ENCODE peak calls at places on chromosomes 13 and 19, in six cellular contexts. One of them, this sample, is unnamed.

GRCh38 chr13:84497613-84498012 is 615.3 kb upstream of the SLITRK1 start:
- DNase-seq in GM23248: no peak
- DNase-seq in choroid plexus epithelial cell: no peak
- DNase-seq in brain microvascular endothelial cell: no peak
- DNase-seq in stimulated activated CD4-positive, alpha-beta T cell treated with anti-CD3 and anti-CD28 coated beads, Interleukin-1b, Interleukin-23, amount 100 ng/mL, for 1 hour: no peak
- DNase-seq in A172: no peak
- DNase-seq in this sample: no peak

GRCh38 chr19:29812080-29812880 is 489 bp downstream of the CCNE1 start:
- DNase-seq in choroid plexus epithelial cell: no peak
- DNase-seq in brain microvascular endothelial cell: no peak
- DNase-seq in GM23248: peak
- DNase-seq in stimulated activated CD4-positive, alpha-beta T cell treated with anti-CD3 and anti-CD28 coated beads, Interleukin-1b, Interleukin-23, amount 100 ng/mL, for 1 hour: no peak
- DNase-seq in A172: no peak
- DNase-seq in this sample: no peak

GRCh38 chr13:114044486-114044885 is 70.6 kb upstream of the C13orf46 start:
- DNase-seq in brain microvascular endothelial cell: no peak
- DNase-seq in A172: peak
- DNase-seq in stimulated activated CD4-positive, alpha-beta T cell treated with anti-CD3 and anti-CD28 coated beads, Interleukin-1b, Interleukin-23, amount 100 ng/mL, for 1 hour: no peak
- DNase-seq in GM23248: peak
- DNase-seq in choroid plexus epithelial cell: peak
- DNase-seq in this sample: no peak

GRCh38 chr13:49086711-49087110 is 111.0 kb downstream of the FNDC3A start:
- DNase-seq in A172: peak
- DNase-seq in GM23248: peak
- DNase-seq in choroid plexus epithelial cell: peak
- DNase-seq in stimulated activated CD4-positive, alpha-beta T cell treated with anti-CD3 and anti-CD28 coated beads, Interleukin-1b, Interleukin-23, amount 100 ng/mL, for 1 hour: no peak
- DNase-seq in brain microvascular endothelial cell: no peak
- DNase-seq in this sample: no peak

GRCh38 chr13:42551611-42552010 is 22.3 kb upstream of the TNFSF11 start:
- DNase-seq in brain microvascular endothelial cell: no peak
- DNase-seq in choroid plexus epithelial cell: no peak
- DNase-seq in A172: no peak
- DNase-seq in GM23248: no peak
- DNase-seq in stimulated activated CD4-positive, alpha-beta T cell treated with anti-CD3 and anti-CD28 coated beads, Interleukin-1b, Interleukin-23, amount 100 ng/mL, for 1 hour: no peak
- DNase-seq in this sample: no peak

GRCh38 chr13:69946443-69946955 is 161.1 kb upstream of the ATXN8OS start:
- DNase-seq in A172: no peak
- DNase-seq in choroid plexus epithelial cell: no peak
- DNase-seq in brain microvascular endothelial cell: no peak
- DNase-seq in stimulated activated CD4-positive, alpha-beta T cell treated with anti-CD3 and anti-CD28 coated beads, Interleukin-1b, Interleukin-23, amount 100 ng/mL, for 1 hour: no peak
- DNase-seq in GM23248: no peak
- DNase-seq in this sample: no peak

GRCh38 chr19:7801020-7801570 is 28.9 kb upstream of the EVI5L start:
- DNase-seq in choroid plexus epithelial cell: no peak
- DNase-seq in brain microvascular endothelial cell: no peak
- DNase-seq in stimulated activated CD4-positive, alpha-beta T cell treated with anti-CD3 and anti-CD28 coated beads, Interleukin-1b, Interleukin-23, amount 100 ng/mL, for 1 hour: no peak
- DNase-seq in GM23248: no peak
- DNase-seq in A172: no peak
- DNase-seq in this sample: peak

GRCh38 chr19:13992025-13992424 is 14.1 kb downstream of the RFX1 start:
- DNase-seq in GM23248: no peak
- DNase-seq in choroid plexus epithelial cell: no peak
- DNase-seq in brain microvascular endothelial cell: no peak
- DNase-seq in A172: no peak
- DNase-seq in stimulated activated CD4-positive, alpha-beta T cell treated with anti-CD3 and anti-CD28 coated beads, Interleukin-1b, Interleukin-23, amount 100 ng/mL, for 1 hour: no peak
- DNase-seq in this sample: no peak

GRCh38 chr19:48478339-48479061 is 9.3 kb downstream of the CYTH2 start:
- DNase-seq in choroid plexus epithelial cell: no peak
- DNase-seq in A172: no peak
- DNase-seq in stimulated activated CD4-positive, alpha-beta T cell treated with anti-CD3 and anti-CD28 coated beads, Interleukin-1b, Interleukin-23, amount 100 ng/mL, for 1 hour: no peak
- DNase-seq in GM23248: no peak
- DNase-seq in brain microvascular endothelial cell: no peak
- DNase-seq in this sample: no peak

GRCh38 chr13:99033814-99034213 is 56.0 kb upstream of the DOCK9 start:
- DNase-seq in brain microvascular endothelial cell: no peak
- DNase-seq in GM23248: peak
- DNase-seq in choroid plexus epithelial cell: peak
- DNase-seq in A172: peak
- DNase-seq in stimulated activated CD4-positive, alpha-beta T cell treated with anti-CD3 and anti-CD28 coated beads, Interleukin-1b, Interleukin-23, amount 100 ng/mL, for 1 hour: no peak
- DNase-seq in this sample: no peak

GRCh38 chr13:59946924-59947323 is 216.8 kb downstream of the DIAPH3 start:
- DNase-seq in choroid plexus epithelial cell: peak
- DNase-seq in brain microvascular endothelial cell: no peak
- DNase-seq in stimulated activated CD4-positive, alpha-beta T cell treated with anti-CD3 and anti-CD28 coated beads, Interleukin-1b, Interleukin-23, amount 100 ng/mL, for 1 hour: no peak
- DNase-seq in GM23248: peak
- DNase-seq in A172: no peak
- DNase-seq in this sample: no peak

GRCh38 chr19:11375143-11375948 is 880 bp downstream of the SWSAP1 start:
- DNase-seq in A172: no peak
- DNase-seq in brain microvascular endothelial cell: no peak
- DNase-seq in GM23248: no peak
- DNase-seq in choroid plexus epithelial cell: no peak
- DNase-seq in stimulated activated CD4-positive, alpha-beta T cell treated with anti-CD3 and anti-CD28 coated beads, Interleukin-1b, Interleukin-23, amount 100 ng/mL, for 1 hour: peak
- DNase-seq in this sample: no peak

GRCh38 chr13:40221460-40222201 is 444.8 kb downstream of the FOXO1 start:
- DNase-seq in A172: no peak
- DNase-seq in GM23248: peak
- DNase-seq in brain microvascular endothelial cell: peak
- DNase-seq in stimulated activated CD4-positive, alpha-beta T cell treated with anti-CD3 and anti-CD28 coated beads, Interleukin-1b, Interleukin-23, amount 100 ng/mL, for 1 hour: no peak
- DNase-seq in choroid plexus epithelial cell: peak
- DNase-seq in this sample: no peak

GRCh38 chr19:12034196-12034595 is 1.3 kb downstream of the ZNF433 start:
- DNase-seq in brain microvascular endothelial cell: no peak
- DNase-seq in GM23248: peak
- DNase-seq in A172: no peak
- DNase-seq in stimulated activated CD4-positive, alpha-beta T cell treated with anti-CD3 and anti-CD28 coated beads, Interleukin-1b, Interleukin-23, amount 100 ng/mL, for 1 hour: no peak
- DNase-seq in choroid plexus epithelial cell: no peak
- DNase-seq in this sample: no peak

GRCh38 chr13:39959497-39959896 is 304.0 kb downstream of the COG6 start:
- DNase-seq in A172: no peak
- DNase-seq in GM23248: no peak
- DNase-seq in choroid plexus epithelial cell: peak
- DNase-seq in stimulated activated CD4-positive, alpha-beta T cell treated with anti-CD3 and anti-CD28 coated beads, Interleukin-1b, Interleukin-23, amount 100 ng/mL, for 1 hour: no peak
- DNase-seq in brain microvascular endothelial cell: peak
- DNase-seq in this sample: no peak

GRCh38 chr19:51887522-51888498 is at the start of gene ZNF577:
- DNase-seq in GM23248: peak
- DNase-seq in stimulated activated CD4-positive, alpha-beta T cell treated with anti-CD3 and anti-CD28 coated beads, Interleukin-1b, Interleukin-23, amount 100 ng/mL, for 1 hour: no peak
- DNase-seq in A172: no peak
- DNase-seq in choroid plexus epithelial cell: peak
- DNase-seq in brain microvascular endothelial cell: peak
- DNase-seq in this sample: peak

GRCh38 chr13:108026671-108027410 is 188.5 kb downstream of the LIG4 start:
- DNase-seq in stimulated activated CD4-positive, alpha-beta T cell treated with anti-CD3 and anti-CD28 coated beads, Interleukin-1b, Interleukin-23, amount 100 ng/mL, for 1 hour: no peak
- DNase-seq in GM23248: no peak
- DNase-seq in A172: no peak
- DNase-seq in choroid plexus epithelial cell: no peak
- DNase-seq in brain microvascular endothelial cell: no peak
- DNase-seq in this sample: no peak

GRCh38 chr19:13865578-13866462 is 11.1 kb upstream of the NANOS3 start:
- DNase-seq in GM23248: peak
- DNase-seq in A172: no peak
- DNase-seq in stimulated activated CD4-positive, alpha-beta T cell treated with anti-CD3 and anti-CD28 coated beads, Interleukin-1b, Interleukin-23, amount 100 ng/mL, for 1 hour: no peak
- DNase-seq in brain microvascular endothelial cell: no peak
- DNase-seq in choroid plexus epithelial cell: no peak
- DNase-seq in this sample: no peak

GRCh38 chr19:41376998-41377365 is 649 bp downstream of the TMEM91 start:
- DNase-seq in stimulated activated CD4-positive, alpha-beta T cell treated with anti-CD3 and anti-CD28 coated beads, Interleukin-1b, Interleukin-23, amount 100 ng/mL, for 1 hour: no peak
- DNase-seq in A172: no peak
- DNase-seq in choroid plexus epithelial cell: no peak
- DNase-seq in GM23248: peak
- DNase-seq in brain microvascular endothelial cell: no peak
- DNase-seq in this sample: no peak

GRCh38 chr19:16347706-16348105 is 23.1 kb downstream of the KLF2 start:
- DNase-seq in brain microvascular endothelial cell: no peak
- DNase-seq in stimulated activated CD4-positive, alpha-beta T cell treated with anti-CD3 and anti-CD28 coated beads, Interleukin-1b, Interleukin-23, amount 100 ng/mL, for 1 hour: no peak
- DNase-seq in choroid plexus epithelial cell: no peak
- DNase-seq in GM23248: no peak
- DNase-seq in A172: no peak
- DNase-seq in this sample: no peak

This sample was measured in mesenteric fat pad.